ENCODE peak calls at places on chromosome 9, in seven cellular contexts. One of them, this sample, is unnamed.
A peak's percentile ranks its signal among the peaks of the same experiment; 100 is the strongest.

GRCh38 chr9:8868632-8869031 is 1069.1 kb upstream of the DMAC1 start:
- DNase-seq in foreskin fibroblast: no peak
- DNase-seq in stimulated activated naive B cell treated with anti-CD40 and anti-IgM and Interleukin-4, amounts not matched to agents 10 μg/mL and 1 μg/mL and 100 μg/mL, for 72 hours: no peak
- DNase-seq in dermis blood vessel endothelial cell: no peak
- DNase-seq in AG04449: no peak
- DNase-seq in GM13977: no peak
- DNase-seq in hepatocyte: no peak
- DNase-seq in this sample: no peak

GRCh38 chr9:97475079-97475478 is 26.4 kb upstream of the TMOD1 start:
- DNase-seq in foreskin fibroblast: peak; percentile 82
- DNase-seq in AG04449: peak; percentile 40
- DNase-seq in dermis blood vessel endothelial cell: no peak
- DNase-seq in GM13977: no peak
- DNase-seq in hepatocyte: peak; percentile 12
- DNase-seq in stimulated activated naive B cell treated with anti-CD40 and anti-IgM and Interleukin-4, amounts not matched to agents 10 μg/mL and 1 μg/mL and 100 μg/mL, for 72 hours: no peak
- DNase-seq in this sample: no peak

GRCh38 chr9:107872457-107873192 is 383.1 kb upstream of the KLF4 start:
- DNase-seq in stimulated activated naive B cell treated with anti-CD40 and anti-IgM and Interleukin-4, amounts not matched to agents 10 μg/mL and 1 μg/mL and 100 μg/mL, for 72 hours: no peak
- DNase-seq in AG04449: no peak
- DNase-seq in foreskin fibroblast: no peak
- DNase-seq in GM13977: no peak
- DNase-seq in dermis blood vessel endothelial cell: no peak
- DNase-seq in hepatocyte: no peak
- DNase-seq in this sample: no peak

GRCh38 chr9:126915281-126915816 is 767 bp downstream of the RALGPS1 start:
- DNase-seq in dermis blood vessel endothelial cell: no peak
- DNase-seq in hepatocyte: peak; percentile 94
- DNase-seq in GM13977: no peak
- DNase-seq in AG04449: no peak
- DNase-seq in foreskin fibroblast: no peak
- DNase-seq in stimulated activated naive B cell treated with anti-CD40 and anti-IgM and Interleukin-4, amounts not matched to agents 10 μg/mL and 1 μg/mL and 100 μg/mL, for 72 hours: peak; percentile 5
- DNase-seq in this sample: peak; percentile 40

GRCh38 chr9:37976714-37977477 is 73.0 kb upstream of the SLC25A51 start:
- DNase-seq in stimulated activated naive B cell treated with anti-CD40 and anti-IgM and Interleukin-4, amounts not matched to agents 10 μg/mL and 1 μg/mL and 100 μg/mL, for 72 hours: no peak
- DNase-seq in dermis blood vessel endothelial cell: no peak
- DNase-seq in foreskin fibroblast: peak; percentile 83
- DNase-seq in GM13977: no peak
- DNase-seq in AG04449: peak; percentile 85
- DNase-seq in hepatocyte: peak; percentile 71
- DNase-seq in this sample: no peak

GRCh38 chr9:90774682-90775081 is 26.9 kb upstream of the SYK start:
- DNase-seq in AG04449: no peak
- DNase-seq in dermis blood vessel endothelial cell: no peak
- DNase-seq in hepatocyte: no peak
- DNase-seq in GM13977: peak; percentile 19
- DNase-seq in stimulated activated naive B cell treated with anti-CD40 and anti-IgM and Interleukin-4, amounts not matched to agents 10 μg/mL and 1 μg/mL and 100 μg/mL, for 72 hours: peak; percentile 72
- DNase-seq in foreskin fibroblast: no peak
- DNase-seq in this sample: no peak

GRCh38 chr9:129140397-129141065 is 29.3 kb downstream of the PTPA start:
- DNase-seq in GM13977: no peak
- DNase-seq in hepatocyte: peak; percentile 68
- DNase-seq in foreskin fibroblast: no peak
- DNase-seq in stimulated activated naive B cell treated with anti-CD40 and anti-IgM and Interleukin-4, amounts not matched to agents 10 μg/mL and 1 μg/mL and 100 μg/mL, for 72 hours: no peak
- DNase-seq in dermis blood vessel endothelial cell: peak; percentile 55
- DNase-seq in AG04449: no peak
- DNase-seq in this sample: peak; percentile 36

GRCh38 chr9:15346837-15347236 is 39.8 kb upstream of the TTC39B start:
- DNase-seq in AG04449: no peak
- DNase-seq in foreskin fibroblast: no peak
- DNase-seq in dermis blood vessel endothelial cell: no peak
- DNase-seq in hepatocyte: no peak
- DNase-seq in GM13977: no peak
- DNase-seq in stimulated activated naive B cell treated with anti-CD40 and anti-IgM and Interleukin-4, amounts not matched to agents 10 μg/mL and 1 μg/mL and 100 μg/mL, for 72 hours: no peak
- DNase-seq in this sample: no peak

GRCh38 chr9:117970276-117970675 is 266.1 kb downstream of the TLR4 start:
- DNase-seq in GM13977: no peak
- DNase-seq in stimulated activated naive B cell treated with anti-CD40 and anti-IgM and Interleukin-4, amounts not matched to agents 10 μg/mL and 1 μg/mL and 100 μg/mL, for 72 hours: no peak
- DNase-seq in hepatocyte: no peak
- DNase-seq in foreskin fibroblast: no peak
- DNase-seq in AG04449: no peak
- DNase-seq in dermis blood vessel endothelial cell: no peak
- DNase-seq in this sample: no peak

GRCh38 chr9:94625835-94626234 is 13.5 kb downstream of the FBP1 start:
- DNase-seq in stimulated activated naive B cell treated with anti-CD40 and anti-IgM and Interleukin-4, amounts not matched to agents 10 μg/mL and 1 μg/mL and 100 μg/mL, for 72 hours: no peak
- DNase-seq in GM13977: no peak
- DNase-seq in dermis blood vessel endothelial cell: no peak
- DNase-seq in AG04449: no peak
- DNase-seq in foreskin fibroblast: no peak
- DNase-seq in hepatocyte: no peak
- DNase-seq in this sample: peak; percentile 29

GRCh38 chr9:18317896-18318295 is 156.1 kb upstream of the ADAMTSL1 start:
- DNase-seq in hepatocyte: no peak
- DNase-seq in dermis blood vessel endothelial cell: no peak
- DNase-seq in stimulated activated naive B cell treated with anti-CD40 and anti-IgM and Interleukin-4, amounts not matched to agents 10 μg/mL and 1 μg/mL and 100 μg/mL, for 72 hours: no peak
- DNase-seq in foreskin fibroblast: no peak
- DNase-seq in GM13977: no peak
- DNase-seq in AG04449: no peak
- DNase-seq in this sample: no peak

GRCh38 chr9:127970401-127971313 is 10.1 kb downstream of the EEIG1 start:
- DNase-seq in AG04449: no peak
- DNase-seq in stimulated activated naive B cell treated with anti-CD40 and anti-IgM and Interleukin-4, amounts not matched to agents 10 μg/mL and 1 μg/mL and 100 μg/mL, for 72 hours: peak; percentile 80
- DNase-seq in dermis blood vessel endothelial cell: no peak
- DNase-seq in foreskin fibroblast: no peak
- DNase-seq in GM13977: peak; percentile 95
- DNase-seq in hepatocyte: no peak
- DNase-seq in this sample: peak; percentile 86

GRCh38 chr9:121156263-121156731 is 45.4 kb downstream of the RAB14 start:
- DNase-seq in AG04449: peak; percentile 59
- DNase-seq in GM13977: peak; percentile 71
- DNase-seq in dermis blood vessel endothelial cell: peak; percentile 53
- DNase-seq in hepatocyte: no peak
- DNase-seq in foreskin fibroblast: peak; percentile 38
- DNase-seq in stimulated activated naive B cell treated with anti-CD40 and anti-IgM and Interleukin-4, amounts not matched to agents 10 μg/mL and 1 μg/mL and 100 μg/mL, for 72 hours: peak; percentile 28
- DNase-seq in this sample: peak; percentile 35

GRCh38 chr9:107228648-107229047 is 54.4 kb upstream of the RAD23B start:
- DNase-seq in AG04449: no peak
- DNase-seq in dermis blood vessel endothelial cell: no peak
- DNase-seq in hepatocyte: no peak
- DNase-seq in foreskin fibroblast: no peak
- DNase-seq in GM13977: no peak
- DNase-seq in stimulated activated naive B cell treated with anti-CD40 and anti-IgM and Interleukin-4, amounts not matched to agents 10 μg/mL and 1 μg/mL and 100 μg/mL, for 72 hours: no peak
- DNase-seq in this sample: no peak

GRCh38 chr9:138096192-138096845 is 218.7 kb downstream of the CACNA1B start:
- DNase-seq in stimulated activated naive B cell treated with anti-CD40 and anti-IgM and Interleukin-4, amounts not matched to agents 10 μg/mL and 1 μg/mL and 100 μg/mL, for 72 hours: no peak
- DNase-seq in hepatocyte: no peak
- DNase-seq in AG04449: no peak
- DNase-seq in GM13977: no peak
- DNase-seq in foreskin fibroblast: no peak
- DNase-seq in dermis blood vessel endothelial cell: no peak
- DNase-seq in this sample: no peak

GRCh38 chr9:114252394-114252793 is 70.5 kb upstream of the ORM1 start:
- DNase-seq in foreskin fibroblast: no peak
- DNase-seq in stimulated activated naive B cell treated with anti-CD40 and anti-IgM and Interleukin-4, amounts not matched to agents 10 μg/mL and 1 μg/mL and 100 μg/mL, for 72 hours: no peak
- DNase-seq in dermis blood vessel endothelial cell: no peak
- DNase-seq in hepatocyte: no peak
- DNase-seq in AG04449: no peak
- DNase-seq in GM13977: no peak
- DNase-seq in this sample: no peak

GRCh38 chr9:107138261-107138992 is 144.7 kb upstream of the RAD23B start:
- DNase-seq in dermis blood vessel endothelial cell: no peak
- DNase-seq in GM13977: no peak
- DNase-seq in AG04449: no peak
- DNase-seq in stimulated activated naive B cell treated with anti-CD40 and anti-IgM and Interleukin-4, amounts not matched to agents 10 μg/mL and 1 μg/mL and 100 μg/mL, for 72 hours: no peak
- DNase-seq in foreskin fibroblast: no peak
- DNase-seq in hepatocyte: no peak
- DNase-seq in this sample: no peak

GRCh38 chr9:95854386-95855015 is 21.0 kb upstream of the ERCC6L2 start:
- DNase-seq in dermis blood vessel endothelial cell: peak; percentile 45
- DNase-seq in AG04449: peak; percentile 53
- DNase-seq in GM13977: no peak
- DNase-seq in stimulated activated naive B cell treated with anti-CD40 and anti-IgM and Interleukin-4, amounts not matched to agents 10 μg/mL and 1 μg/mL and 100 μg/mL, for 72 hours: no peak
- DNase-seq in foreskin fibroblast: peak; percentile 40
- DNase-seq in hepatocyte: no peak
- DNase-seq in this sample: no peak